ENCODE peak calls at places on chromosomes 13 and 19, in seven cellular contexts. E, S, J, R, G, K and Y are unnamed samples.

GRCh38 chr13:107373551-107373950 is 805.6 kb upstream of the ARGLU1 start:
- DNase-seq in E (no peak), S (peak; percentile 92), J (peak; percentile 40), R (no peak), G (peak; percentile 59), K (no peak), Y (peak; percentile 34)

GRCh38 chr13:73997964-73998363 is 136.2 kb downstream of the KLF12 start:
- DNase-seq in E (no peak), S (no peak), J (no peak), R (no peak), G (no peak), K (no peak), Y (no peak)

GRCh38 chr19:51311388-51312257 is at the start of gene IGLON5:
- DNase-seq in E (no peak), S (no peak), J (no peak), R (no peak), G (no peak), K (no peak), Y (no peak)

GRCh38 chr19:14556662-14557188 is 15.1 kb downstream of the NDUFB7 start:
- DNase-seq in E (peak; percentile 76), S (peak; percentile 93), J (peak; percentile 67), R (peak; percentile 93), G (no peak), K (peak; percentile 60), Y (peak; percentile 68)

GRCh38 chr19:29577662-29577963 is 28.5 kb upstream of the POP4 start:
- DNase-seq in E (no peak), S (no peak), J (no peak), R (peak; percentile 58), G (no peak), K (no peak), Y (no peak)

GRCh38 chr13:27533155-27533643 is 82.8 kb upstream of the MTIF3 start:
- DNase-seq in E (peak; percentile 70), S (peak; percentile 81), J (peak; percentile 75), R (peak; percentile 93), G (peak; percentile 37), K (peak; percentile 17), Y (peak; percentile 61)

GRCh38 chr19:32227561-32228165 is 117.7 kb upstream of the ZNF507 start:
- DNase-seq in E (no peak), S (no peak), J (no peak), R (no peak), G (no peak), K (no peak), Y (no peak)

GRCh38 chr13:32409561-32410440 is 18.1 kb downstream of the N4BP2L1 start:
- DNase-seq in E (peak; percentile 45), S (no peak), J (no peak), R (no peak), G (peak; percentile 42), K (no peak), Y (no peak)

GRCh38 chr13:34640179-34640929 is 301.7 kb upstream of the NBEA start:
- DNase-seq in E (no peak), S (no peak), J (no peak), R (no peak), G (no peak), K (no peak), Y (no peak)

GRCh38 chr19:5588441-5588840 is 20.7 kb upstream of the TINCR start:
- DNase-seq in E (no peak), S (peak; percentile 50), J (no peak), R (no peak), G (no peak), K (no peak), Y (no peak)

GRCh38 chr19:38251564-38252051 is 4.6 kb downstream of the PPP1R14A start:
- DNase-seq in E (no peak), S (peak; percentile 34), J (no peak), R (no peak), G (no peak), K (no peak), Y (no peak)

GRCh38 chr19:18294467-18294864 is 13.0 kb upstream of the JUND start:
- DNase-seq in E (no peak), S (no peak), J (no peak), R (no peak), G (no peak), K (peak; percentile 85), Y (no peak)

GRCh38 chr13:97944396-97945029 is 9.0 kb upstream of the IPO5 start:
- DNase-seq in E (peak; percentile 46), S (peak; percentile 56), J (peak; percentile 27), R (no peak), G (peak; percentile 6), K (no peak), Y (no peak)

GRCh38 chr13:44436589-44437337 is 63.1 kb downstream of the SERP2 start:
- DNase-seq in E (peak; percentile 95), S (peak; percentile 92), J (peak; percentile 84), R (peak; percentile 96), G (peak; percentile 85), K (peak; percentile 30), Y (peak; percentile 81)

GRCh38 chr19:55251296-55252081 is 7.3 kb downstream of the PPP6R1 start:
- DNase-seq in E (peak; percentile 26), S (peak; percentile 12), J (no peak), R (no peak), G (no peak), K (no peak), Y (no peak)

GRCh38 chr19:48400018-48400742 is 6.7 kb downstream of the GRIN2D start:
- DNase-seq in E (peak; percentile 88), S (peak; percentile 95), J (peak; percentile 51), R (no peak), G (no peak), K (peak; percentile 18), Y (peak; percentile 56)

GRCh38 chr13:43835701-43836100 is 43.8 kb downstream of the CCDC122 start:
- DNase-seq in E (no peak), S (peak; percentile 37), J (no peak), R (no peak), G (no peak), K (no peak), Y (no peak)

GRCh38 chr13:71799320-71799719 is 67.7 kb downstream of the DACH1 start:
- DNase-seq in E (no peak), S (no peak), J (no peak), R (no peak), G (no peak), K (no peak), Y (no peak)

GRCh38 chr13:74026753-74027152 is 107.5 kb downstream of the KLF12 start:
- DNase-seq in E (peak; percentile 32), S (no peak), J (no peak), R (no peak), G (no peak), K (peak; percentile 68), Y (no peak)

GRCh38 chr13:21232196-21232595 is 55.7 kb downstream of the MRPL57 start:
- DNase-seq in E (no peak), S (peak; percentile 67), J (no peak), R (no peak), G (no peak), K (no peak), Y (no peak)

GRCh38 chr13:113785051-113786010 is 26.3 kb downstream of the TMEM255B start:
- DNase-seq in E (peak; percentile 98), S (peak; percentile 81), J (peak; percentile 75), R (no peak), G (no peak), K (no peak), Y (peak; percentile 68)

GRCh38 chr13:42990991-42991891 is 800 bp downstream of the EPSTI1 start:
- DNase-seq in E (no peak), S (no peak), J (no peak), R (no peak), G (no peak), K (no peak), Y (no peak)

GRCh38 chr19:1068111-1069001 is 1.4 kb downstream of the ARHGAP45 start:
- DNase-seq in E (no peak), S (no peak), J (no peak), R (peak; percentile 87), G (no peak), K (peak; percentile 83), Y (no peak)

GRCh38 chr19:39596911-39597310 is 5.4 kb upstream of the LGALS13 start:
- DNase-seq in E (no peak), S (no peak), J (no peak), R (no peak), G (no peak), K (no peak), Y (no peak)

GRCh38 chr13:113022391-113023216 is 53.6 kb downstream of the MCF2L start:
- DNase-seq in E (no peak), S (no peak), J (peak; percentile 93), R (no peak), G (no peak), K (no peak), Y (no peak)

GRCh38 chr19:19550454-19550842 is 12.4 kb downstream of the CILP2 start:
- DNase-seq in E (peak; percentile 40), S (peak; percentile 52), J (peak; percentile 35), R (no peak), G (no peak), K (no peak), Y (no peak)

GRCh38 chr13:60931858-60932546 is 483.6 kb downstream of the PCDH20 start:
- DNase-seq in E (no peak), S (no peak), J (no peak), R (no peak), G (no peak), K (no peak), Y (no peak)

GRCh38 chr13:58953638-58954037 is 1210.1 kb downstream of the DIAPH3 start:
- DNase-seq in E (no peak), S (no peak), J (no peak), R (no peak), G (no peak), K (no peak), Y (no peak)

GRCh38 chr13:27226991-27227390 is 24.4 kb upstream of the RPL21 start:
- DNase-seq in E (no peak), S (no peak), J (no peak), R (no peak), G (no peak), K (no peak), Y (no peak)

GRCh38 chr19:10286803-10287737 is at the start of gene ICAM4:
- DNase-seq in E (peak; percentile 30), S (peak; percentile 35), J (no peak), R (peak; percentile 84), G (no peak), K (no peak), Y (no peak)

GRCh38 chr13:91308299-91308698 is 39.2 kb upstream of the MIR17HG start:
- DNase-seq in E (no peak), S (peak; percentile 13), J (peak; percentile 36), R (no peak), G (no peak), K (no peak), Y (no peak)

GRCh38 chr13:109249780-109250528 is 536.4 kb downstream of the IRS2 start:
- DNase-seq in E (no peak), S (no peak), J (peak; percentile 23), R (no peak), G (no peak), K (no peak), Y (no peak)

GRCh38 chr13:31012285-31013024 is 80.0 kb downstream of the TEX26 start:
- DNase-seq in E (peak; percentile 38), S (peak; percentile 60), J (peak; percentile 40), R (no peak), G (no peak), K (no peak), Y (peak; percentile 13)

GRCh38 chr13:57224414-57224813 is 57.4 kb downstream of the PRR20E start:
- DNase-seq in E (no peak), S (no peak), J (no peak), R (no peak), G (no peak), K (no peak), Y (no peak)

GRCh38 chr19:5891938-5892771 is 11.4 kb downstream of the NDUFA11 start:
- DNase-seq in E (peak; percentile 43), S (peak; percentile 67), J (no peak), R (no peak), G (no peak), K (no peak), Y (no peak)

GRCh38 chr13:36130542-36131214 is 504 bp downstream of the DCLK1 start:
- DNase-seq in E (no peak), S (peak; percentile 38), J (no peak), R (no peak), G (no peak), K (no peak), Y (no peak)

GRCh38 chr19:14021474-14021873 is 6.5 kb upstream of the RLN3 start:
- DNase-seq in E (no peak), S (no peak), J (no peak), R (no peak), G (no peak), K (no peak), Y (no peak)

GRCh38 chr19:18849838-18850400 is 18.2 kb downstream of the UPF1 start:
- DNase-seq in E (no peak), S (no peak), J (no peak), R (no peak), G (no peak), K (no peak), Y (no peak)